ENCODE peak calls at places on chromosomes 2 and 18, in six cellular contexts. One of them, this sample, is unnamed.

GRCh38 chr2:237858294-237859081 is 935 bp upstream of the RAMP1 start:
- DNase-seq in astrocyte: peak
- DNase-seq in H1: peak
- DNase-seq in neuronal stem cell: peak
- DNase-seq in IMR-90: peak
- DNase-seq in mesenchymal stem cell: peak
- DNase-seq in this sample: peak

GRCh38 chr2:69789129-69789528 is 40.3 kb upstream of the GMCL1 start:
- DNase-seq in astrocyte: peak
- DNase-seq in H1: peak
- DNase-seq in neuronal stem cell: no peak
- DNase-seq in IMR-90: peak
- DNase-seq in mesenchymal stem cell: peak
- DNase-seq in this sample: peak

GRCh38 chr2:174590346-174590745 is 7.3 kb downstream of the WIPF1 start:
- DNase-seq in astrocyte: no peak
- DNase-seq in H1: no peak
- DNase-seq in neuronal stem cell: no peak
- DNase-seq in IMR-90: no peak
- DNase-seq in mesenchymal stem cell: no peak
- DNase-seq in this sample: no peak

GRCh38 chr18:63155169-63155852 is 164.3 kb downstream of the BCL2 start:
- DNase-seq in astrocyte: no peak
- DNase-seq in H1: peak
- DNase-seq in neuronal stem cell: peak
- DNase-seq in IMR-90: no peak
- DNase-seq in mesenchymal stem cell: peak
- DNase-seq in this sample: no peak

GRCh38 chr2:47490406-47490805 is 87.5 kb downstream of the MSH2 start:
- DNase-seq in astrocyte: no peak
- DNase-seq in H1: no peak
- DNase-seq in neuronal stem cell: no peak
- DNase-seq in IMR-90: peak
- DNase-seq in mesenchymal stem cell: peak
- DNase-seq in this sample: no peak

GRCh38 chr2:11855120-11855760 is 108.8 kb downstream of the LPIN1 start:
- DNase-seq in astrocyte: no peak
- DNase-seq in H1: no peak
- DNase-seq in neuronal stem cell: no peak
- DNase-seq in IMR-90: no peak
- DNase-seq in mesenchymal stem cell: no peak
- DNase-seq in this sample: no peak

GRCh38 chr2:84931384-84931821 is 25.9 kb downstream of the TMSB10 start:
- DNase-seq in astrocyte: no peak
- DNase-seq in H1: no peak
- DNase-seq in neuronal stem cell: no peak
- DNase-seq in IMR-90: no peak
- DNase-seq in mesenchymal stem cell: no peak
- DNase-seq in this sample: no peak

GRCh38 chr2:133418021-133418420 is 150.2 kb downstream of the NCKAP5 start:
- DNase-seq in astrocyte: no peak
- DNase-seq in H1: no peak
- DNase-seq in neuronal stem cell: no peak
- DNase-seq in IMR-90: no peak
- DNase-seq in mesenchymal stem cell: no peak
- DNase-seq in this sample: no peak

GRCh38 chr2:228180126-228181097 is 1.1 kb downstream of the SPHKAP start:
- DNase-seq in astrocyte: no peak
- DNase-seq in H1: no peak
- DNase-seq in neuronal stem cell: peak
- DNase-seq in IMR-90: no peak
- DNase-seq in mesenchymal stem cell: no peak
- DNase-seq in this sample: no peak

GRCh38 chr2:33370886-33371285 is 105.6 kb upstream of the RASGRP3 start:
- DNase-seq in astrocyte: no peak
- DNase-seq in H1: no peak
- DNase-seq in neuronal stem cell: no peak
- DNase-seq in IMR-90: no peak
- DNase-seq in mesenchymal stem cell: no peak
- DNase-seq in this sample: no peak

GRCh38 chr2:65070172-65070830 is 14.1 kb downstream of the CEP68 start:
- DNase-seq in astrocyte: peak
- DNase-seq in H1: no peak
- DNase-seq in neuronal stem cell: no peak
- DNase-seq in IMR-90: peak
- DNase-seq in mesenchymal stem cell: peak
- DNase-seq in this sample: peak

GRCh38 chr2:23698733-23699391 is 228.1 kb downstream of the ATAD2B start:
- DNase-seq in astrocyte: peak
- DNase-seq in H1: no peak
- DNase-seq in neuronal stem cell: no peak
- DNase-seq in IMR-90: peak
- DNase-seq in mesenchymal stem cell: peak
- DNase-seq in this sample: peak

GRCh38 chr18:44625367-44625766 is 55.3 kb upstream of the SETBP1 start:
- DNase-seq in astrocyte: no peak
- DNase-seq in H1: no peak
- DNase-seq in neuronal stem cell: no peak
- DNase-seq in IMR-90: no peak
- DNase-seq in mesenchymal stem cell: no peak
- DNase-seq in this sample: no peak

GRCh38 chr2:21118302-21118920 is 5.4 kb upstream of the TDRD15 start:
- DNase-seq in astrocyte: no peak
- DNase-seq in H1: no peak
- DNase-seq in neuronal stem cell: peak
- DNase-seq in IMR-90: peak
- DNase-seq in mesenchymal stem cell: peak
- DNase-seq in this sample: peak

GRCh38 chr2:176709541-176709951 is 440.3 kb downstream of the MTX2 start:
- DNase-seq in astrocyte: no peak
- DNase-seq in H1: no peak
- DNase-seq in neuronal stem cell: no peak
- DNase-seq in IMR-90: no peak
- DNase-seq in mesenchymal stem cell: no peak
- DNase-seq in this sample: no peak

GRCh38 chr2:24083567-24084385 is 858 bp downstream of the TP53I3 start:
- DNase-seq in astrocyte: peak
- DNase-seq in H1: peak
- DNase-seq in neuronal stem cell: peak
- DNase-seq in IMR-90: peak
- DNase-seq in mesenchymal stem cell: peak
- DNase-seq in this sample: peak

GRCh38 chr2:219149667-219150066 is 10.9 kb downstream of the NHEJ1 start:
- DNase-seq in astrocyte: no peak
- DNase-seq in H1: no peak
- DNase-seq in neuronal stem cell: no peak
- DNase-seq in IMR-90: no peak
- DNase-seq in mesenchymal stem cell: peak
- DNase-seq in this sample: peak

GRCh38 chr2:37775908-37776250 is 104.4 kb upstream of the CDC42EP3 start:
- DNase-seq in astrocyte: peak
- DNase-seq in H1: no peak
- DNase-seq in neuronal stem cell: no peak
- DNase-seq in IMR-90: peak
- DNase-seq in mesenchymal stem cell: peak
- DNase-seq in this sample: peak

GRCh38 chr2:37773354-37773753 is 101.9 kb upstream of the CDC42EP3 start:
- DNase-seq in astrocyte: no peak
- DNase-seq in H1: no peak
- DNase-seq in neuronal stem cell: no peak
- DNase-seq in IMR-90: no peak
- DNase-seq in mesenchymal stem cell: no peak
- DNase-seq in this sample: no peak

GRCh38 chr2:37771600-37772088 is 100.2 kb upstream of the CDC42EP3 start:
- DNase-seq in astrocyte: peak
- DNase-seq in H1: no peak
- DNase-seq in neuronal stem cell: no peak
- DNase-seq in IMR-90: peak
- DNase-seq in mesenchymal stem cell: peak
- DNase-seq in this sample: peak

GRCh38 chr2:37776487-37776886 is 105.0 kb upstream of the CDC42EP3 start:
- DNase-seq in astrocyte: peak
- DNase-seq in H1: peak
- DNase-seq in neuronal stem cell: no peak
- DNase-seq in IMR-90: peak
- DNase-seq in mesenchymal stem cell: peak
- DNase-seq in this sample: peak

GRCh38 chr2:37774976-37775907 is 103.8 kb upstream of the CDC42EP3 start:
- DNase-seq in astrocyte: no peak
- DNase-seq in H1: no peak
- DNase-seq in neuronal stem cell: no peak
- DNase-seq in IMR-90: no peak
- DNase-seq in mesenchymal stem cell: no peak
- DNase-seq in this sample: peak
- H3K4me3 ChIP-seq in astrocyte: no peak
- H3K4me3 ChIP-seq in H1: no peak
- H3K4me3 ChIP-seq in neuronal stem cell: no peak
- H3K4me3 ChIP-seq in IMR-90: no peak
- H3K4me3 ChIP-seq in mesenchymal stem cell: no peak
- H3K4me3 ChIP-seq in this sample: no peak

DNA sequence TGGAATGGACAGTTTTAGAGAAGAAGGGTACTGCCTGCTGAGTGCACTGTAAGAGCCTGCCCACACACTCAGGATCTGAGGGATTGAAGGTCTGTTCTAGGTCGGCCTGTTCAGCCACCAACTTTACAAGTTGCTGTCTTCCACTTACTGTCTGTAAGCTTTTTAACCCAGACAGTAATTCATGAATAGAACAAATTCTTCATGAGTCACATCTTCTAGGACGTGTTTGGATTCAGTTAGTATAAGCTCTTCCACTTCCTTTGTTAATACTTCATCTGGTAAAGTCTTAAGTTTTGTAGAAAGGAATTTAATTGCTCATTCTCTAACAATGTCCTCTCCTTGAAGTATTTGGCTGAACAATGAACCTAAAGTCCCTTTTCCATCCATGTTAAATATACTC is 74.6 kb downstream of the PDE11A start:
- DNase-seq in astrocyte: peak
- DNase-seq in H1: no peak
- DNase-seq in neuronal stem cell: no peak
- DNase-seq in IMR-90: peak
- DNase-seq in mesenchymal stem cell: peak
- DNase-seq in this sample: peak
- H2AFZ ChIP-seq in astrocyte: peak
- H2AFZ ChIP-seq in H1: no peak
- H2AFZ ChIP-seq in neuronal stem cell: no peak
- H2AFZ ChIP-seq in IMR-90: peak
- H2AFZ ChIP-seq in mesenchymal stem cell: no peak
- H2AFZ ChIP-seq in this sample: no peak

DNA sequence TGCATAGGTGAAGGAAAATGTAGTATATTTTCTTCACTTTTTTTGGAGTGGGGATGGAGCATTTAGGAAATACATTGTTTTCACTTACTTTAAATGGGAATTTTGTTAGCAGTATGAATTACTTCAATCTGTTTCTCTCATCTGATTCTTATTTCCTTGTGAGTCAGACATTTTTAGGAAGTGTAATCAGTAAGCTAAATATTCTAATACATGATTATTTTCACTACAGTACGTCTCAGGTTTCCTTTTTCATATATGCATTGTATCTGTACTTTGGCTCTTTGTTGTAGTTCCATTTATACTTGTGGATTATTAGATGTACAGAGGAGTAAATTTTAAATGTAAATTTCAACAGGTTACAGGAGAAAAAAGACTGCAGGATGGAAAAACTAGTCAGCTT is 27.9 kb downstream of the GPD2 start:
- DNase-seq in astrocyte: no peak
- DNase-seq in H1: no peak
- DNase-seq in neuronal stem cell: no peak
- DNase-seq in IMR-90: peak
- DNase-seq in mesenchymal stem cell: no peak
- DNase-seq in this sample: no peak
- H3K4me3 ChIP-seq in astrocyte: no peak
- H3K4me3 ChIP-seq in H1: no peak
- H3K4me3 ChIP-seq in neuronal stem cell: no peak
- H3K4me3 ChIP-seq in IMR-90: no peak
- H3K4me3 ChIP-seq in mesenchymal stem cell: no peak
- H3K4me3 ChIP-seq in this sample: no peak

DNA sequence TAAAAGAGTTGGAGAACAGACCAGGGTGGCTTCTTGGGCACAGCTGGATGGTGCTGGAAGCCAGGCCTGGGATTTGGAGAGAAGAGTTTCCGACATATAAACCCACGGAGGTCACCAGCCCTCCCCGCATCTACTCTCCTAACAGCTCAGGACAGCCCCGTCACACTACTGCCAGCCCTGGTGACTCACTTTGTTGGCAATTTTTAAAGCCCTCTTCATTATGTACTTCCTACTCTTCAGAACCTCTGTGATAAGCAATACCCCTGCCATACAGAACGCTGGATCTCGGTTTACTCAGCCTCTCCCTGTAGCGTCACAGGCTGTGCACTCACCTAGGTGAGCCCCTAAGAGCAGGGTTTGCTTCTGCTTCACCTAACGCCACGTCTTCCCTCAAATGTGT is 48.1 kb downstream of the ID2 start:
- DNase-seq in astrocyte: peak
- DNase-seq in H1: no peak
- DNase-seq in neuronal stem cell: no peak
- DNase-seq in IMR-90: no peak
- DNase-seq in mesenchymal stem cell: no peak
- DNase-seq in this sample: peak
- H2AFZ ChIP-seq in astrocyte: no peak
- H2AFZ ChIP-seq in H1: no peak
- H2AFZ ChIP-seq in neuronal stem cell: no peak
- H2AFZ ChIP-seq in IMR-90: no peak
- H2AFZ ChIP-seq in mesenchymal stem cell: no peak
- H2AFZ ChIP-seq in this sample: no peak

GRCh38 chr2:17579605-17580318 is 39.3 kb downstream of the VSNL1 start:
- DNase-seq in astrocyte: no peak
- DNase-seq in H1: peak
- DNase-seq in neuronal stem cell: no peak
- DNase-seq in IMR-90: no peak
- DNase-seq in mesenchymal stem cell: no peak
- DNase-seq in this sample: no peak

GRCh38 chr2:17583166-17583565 is 42.7 kb downstream of the VSNL1 start:
- DNase-seq in astrocyte: peak
- DNase-seq in H1: no peak
- DNase-seq in neuronal stem cell: no peak
- DNase-seq in IMR-90: no peak
- DNase-seq in mesenchymal stem cell: no peak
- DNase-seq in this sample: peak

GRCh38 chr2:17583646-17584045 is 43.1 kb downstream of the VSNL1 start:
- DNase-seq in astrocyte: no peak
- DNase-seq in H1: no peak
- DNase-seq in neuronal stem cell: no peak
- DNase-seq in IMR-90: no peak
- DNase-seq in mesenchymal stem cell: no peak
- DNase-seq in this sample: peak

GRCh38 chr2:17578466-17578928 is 38.0 kb downstream of the VSNL1 start:
- DNase-seq in astrocyte: no peak
- DNase-seq in H1: no peak
- DNase-seq in neuronal stem cell: no peak
- DNase-seq in IMR-90: no peak
- DNase-seq in mesenchymal stem cell: no peak
- DNase-seq in this sample: no peak

GRCh38 chr2:17580319-17580715 is 39.8 kb downstream of the VSNL1 start:
- DNase-seq in astrocyte: no peak
- DNase-seq in H1: no peak
- DNase-seq in neuronal stem cell: no peak
- DNase-seq in IMR-90: no peak
- DNase-seq in mesenchymal stem cell: no peak
- DNase-seq in this sample: no peak
- H3K4me3 ChIP-seq in astrocyte: no peak
- H3K4me3 ChIP-seq in H1: no peak
- H3K4me3 ChIP-seq in neuronal stem cell: no peak
- H3K4me3 ChIP-seq in IMR-90: no peak
- H3K4me3 ChIP-seq in mesenchymal stem cell: no peak
- H3K4me3 ChIP-seq in this sample: no peak

This sample was measured in fibroblast of lung.